ENCODE peak calls at places on chromosomes 3 and 15, in five cellular contexts. T, I, Y, V and M are unnamed samples.

GRCh38 chr15:98763179-98763578 is 114.8 kb downstream of the IGF1R start:
- DNase-seq in T (no peak), I (no peak), Y (no peak), V (no peak), M (no peak)

GRCh38 chr3:11556851-11557644 is 86.7 kb downstream of the VGLL4 start:
- DNase-seq in T (peak; percentile 61), I (no peak), Y (no peak), V (peak; percentile 85), M (peak; percentile 73)

GRCh38 chr3:178768072-178768864 is 232.0 kb downstream of the KCNMB2 start:
- DNase-seq in T (no peak), I (no peak), Y (no peak), V (no peak), M (no peak)

GRCh38 chr15:99486371-99487336 is 79.1 kb upstream of the MEF2A start:
- DNase-seq in T (no peak), I (peak; percentile 75), Y (no peak), V (peak; percentile 95), M (no peak)

GRCh38 chr3:130601662-130602061 is 84.7 kb downstream of the COL6A6 start:
- DNase-seq in T (no peak), I (no peak), Y (no peak), V (no peak), M (peak; percentile 27)

GRCh38 chr3:171058058-171058457 is 31.5 kb upstream of the SLC2A2 start:
- DNase-seq in T (no peak), I (no peak), Y (no peak), V (no peak), M (peak; percentile 23)

GRCh38 chr3:140276698-140277097 is 341.7 kb downstream of the CLSTN2 start:
- DNase-seq in T (no peak), I (peak; percentile 17), Y (no peak), V (peak; percentile 50), M (no peak)

GRCh38 chr3:178137831-178138230 is 398.4 kb upstream of the KCNMB2 start:
- DNase-seq in T (no peak), I (no peak), Y (no peak), V (no peak), M (no peak)

GRCh38 chr3:42750834-42751233 is 22.2 kb downstream of the CCDC13 start:
- DNase-seq in T (no peak), I (no peak), Y (no peak), V (no peak), M (no peak)

GRCh38 chr3:36901588-36901987 is 43.3 kb downstream of the TRANK1 start:
- DNase-seq in T (no peak), I (no peak), Y (no peak), V (no peak), M (no peak)

GRCh38 chr3:124607163-124607562 is 123.1 kb upstream of the UMPS start:
- DNase-seq in T (peak; percentile 39), I (no peak), Y (no peak), V (no peak), M (peak; percentile 79)

GRCh38 chr15:71449956-71450355 is 334.7 kb downstream of the THSD4 start:
- DNase-seq in T (no peak), I (no peak), Y (no peak), V (no peak), M (no peak)

GRCh38 chr15:69609176-69609575 is 156.6 kb downstream of the RPLP1 start:
- DNase-seq in T (no peak), I (no peak), Y (no peak), V (no peak), M (peak; percentile 44)

GRCh38 chr3:33170531-33170930 is 48.1 kb downstream of the SUSD5 start:
- DNase-seq in T (no peak), I (no peak), Y (no peak), V (no peak), M (no peak)

GRCh38 chr3:17369973-17370372 is 372.5 kb downstream of the TBC1D5 start:
- DNase-seq in T (no peak), I (no peak), Y (no peak), V (no peak), M (no peak)

GRCh38 chr3:132205609-132206008 is 111.6 kb upstream of the ACP3 start:
- DNase-seq in T (no peak), I (no peak), Y (no peak), V (no peak), M (no peak)

GRCh38 chr15:27361418-27361817 is 390.4 kb downstream of the GABRG3 start:
- DNase-seq in T (no peak), I (no peak), Y (no peak), V (no peak), M (no peak)

GRCh38 chr15:60362318-60363023 is 35.3 kb downstream of the ANXA2 start:
- DNase-seq in T (peak; percentile 33), I (no peak), Y (no peak), V (no peak), M (no peak)

GRCh38 chr3:59605318-59605717 is 555.5 kb upstream of the CFAP20DC start:
- DNase-seq in T (no peak), I (no peak), Y (no peak), V (no peak), M (no peak)

GRCh38 chr3:40464339-40465110 is 7.4 kb downstream of the RPL14 start:
- DNase-seq in T (no peak), I (no peak), Y (no peak), V (no peak), M (no peak)

GRCh38 chr15:61906961-61907752 is 153.1 kb downstream of the VPS13C start:
- DNase-seq in T (no peak), I (no peak), Y (no peak), V (no peak), M (no peak)

GRCh38 chr15:99427668-99428361 is 138.0 kb upstream of the MEF2A start:
- DNase-seq in T (no peak), I (no peak), Y (no peak), V (peak; percentile 13), M (no peak)

GRCh38 chr15:32029409-32029861 is 880 bp upstream of the CHRNA7 start:
- DNase-seq in T (no peak), I (peak; percentile 58), Y (no peak), V (peak; percentile 60), M (no peak)

GRCh38 chr3:62414786-62415185 is 41.4 kb upstream of the FEZF2 start:
- DNase-seq in T (no peak), I (no peak), Y (no peak), V (no peak), M (no peak)

GRCh38 chr3:100503450-100503849 is 11.0 kb downstream of the TMEM45A start:
- DNase-seq in T (no peak), I (no peak), Y (no peak), V (no peak), M (no peak)

GRCh38 chr15:94306700-94307650 is 75.6 kb downstream of the MCTP2 start:
- DNase-seq in T (no peak), I (no peak), Y (no peak), V (no peak), M (peak; percentile 36)

GRCh38 chr3:69739204-69740102 is at the start of gene MITF:
- DNase-seq in T (peak; percentile 68), I (peak; percentile 87), Y (no peak), V (peak; percentile 97), M (no peak)

GRCh38 chr3:182979103-182979697 is 1.1 kb downstream of the DCUN1D1 start:
- DNase-seq in T (no peak), I (no peak), Y (no peak), V (no peak), M (no peak)

GRCh38 chr3:39184081-39184967 is 8.1 kb downstream of the XIRP1 start:
- DNase-seq in T (no peak), I (no peak), Y (no peak), V (peak; percentile 71), M (no peak)

GRCh38 chr15:72532991-72533601 is 59.0 kb downstream of the ARIH1 start:
- DNase-seq in T (no peak), I (no peak), Y (no peak), V (no peak), M (no peak)

GRCh38 chr15:77024273-77025065 is 29.5 kb downstream of the PSTPIP1 start:
- DNase-seq in T (no peak), I (peak; percentile 73), Y (peak; percentile 26), V (peak; percentile 85), M (no peak)

GRCh38 chr3:76429536-76430177 is 610.2 kb upstream of the ROBO2 start:
- DNase-seq in T (no peak), I (no peak), Y (no peak), V (no peak), M (no peak)

GRCh38 chr3:132253262-132253878 is 63.8 kb upstream of the ACP3 start:
- DNase-seq in T (peak; percentile 41), I (peak; percentile 79), Y (no peak), V (no peak), M (peak; percentile 44)

GRCh38 chr15:83559310-83559966 is 94.5 kb upstream of the ADAMTSL3 start:
- DNase-seq in T (peak; percentile 30), I (peak; percentile 85), Y (no peak), V (peak; percentile 52), M (peak; percentile 32)

GRCh38 chr3:195701042-195701910 is 19.5 kb upstream of the MUC20 start:
- DNase-seq in T (no peak), I (no peak), Y (no peak), V (no peak), M (no peak)

GRCh38 chr3:140359198-140359995 is 318.5 kb upstream of the TRIM42 start:
- DNase-seq in T (no peak), I (no peak), Y (no peak), V (no peak), M (no peak)

GRCh38 chr3:112297714-112298113 is 3.7 kb upstream of the SLC9C1 start:
- DNase-seq in T (no peak), I (no peak), Y (no peak), V (no peak), M (no peak)

GRCh38 chr3:137948400-137949072 is 61.4 kb upstream of the CLDN18 start:
- DNase-seq in T (no peak), I (no peak), Y (no peak), V (peak; percentile 22), M (no peak)

GRCh38 chr3:115931581-115931980 is 308.3 kb downstream of the GAP43 start:
- DNase-seq in T (no peak), I (no peak), Y (no peak), V (no peak), M (no peak)